ENCODE peak calls at places on chromosomes 13 and 19, in nine cellular contexts. B is GM23338, I is astrocyte, M is thyroid gland, A is upper lobe of right lung, G is lower lobe of right lung, H is H9, C is heart right ventricle, P is mucosa of descending colon. K is an unnamed sample.

GRCh38 chr13:44181938-44182337 is 191.7 kb upstream of the SERP2 start:
- DNase-seq in B (no peak), I (peak), M (no peak), A (no peak), G (no peak), H (no peak), C (no peak), P (no peak), K (no peak)

GRCh38 chr19:50705422-50706019 is 14.1 kb downstream of the SHANK1 start:
- DNase-seq in B (peak), I (no peak), M (peak), A (no peak), G (no peak), H (peak), C (no peak), P (no peak), K (peak)

GRCh38 chr19:56199686-56200085 is 2.1 kb upstream of the ZSCAN5B start:
- DNase-seq in B (no peak), I (no peak), M (no peak), A (no peak), G (no peak), H (no peak), C (no peak), P (no peak), K (no peak)

GRCh38 chr19:23996549-23996948 is 81.9 kb downstream of the ZNF726 start:
- DNase-seq in B (peak), I (no peak), M (no peak), A (no peak), G (no peak), H (peak), C (no peak), P (no peak), K (no peak)

GRCh38 chr13:113229791-113230190 is 20.4 kb downstream of the CUL4A start:
- DNase-seq in B (no peak), I (no peak), M (no peak), A (no peak), G (no peak), H (no peak), C (no peak), P (no peak), K (no peak)

GRCh38 chr13:21336609-21337008 is 122.5 kb downstream of the ZDHHC20 start:
- DNase-seq in B (no peak), I (no peak), M (no peak), A (no peak), G (no peak), H (no peak), C (no peak), P (no peak), K (no peak)

GRCh38 chr13:36606060-36606459 is 67.8 kb upstream of the SERTM1 start:
- DNase-seq in B (no peak), I (no peak), M (no peak), A (no peak), G (no peak), H (no peak), C (no peak), P (no peak), K (no peak)

GRCh38 chr13:110244096-110244830 is 62.7 kb downstream of the COL4A1 start:
- DNase-seq in B (no peak), I (no peak), M (no peak), A (no peak), G (no peak), H (no peak), C (peak), P (no peak), K (no peak)

GRCh38 chr19:342801-343421 is 1.7 kb downstream of the MIER2 start:
- DNase-seq in B (no peak), I (peak), M (peak), A (peak), G (peak), H (no peak), C (peak), P (no peak), K (no peak)

GRCh38 chr19:32363175-32363574 is 17.8 kb downstream of the ZNF507 start:
- DNase-seq in B (no peak), I (no peak), M (peak), A (no peak), G (no peak), H (no peak), C (no peak), P (no peak), K (no peak)

GRCh38 chr13:112443191-112444000 is 67.2 kb downstream of the SPACA7 start:
- DNase-seq in B (peak), I (no peak), M (no peak), A (no peak), G (no peak), H (peak), C (no peak), P (no peak), K (peak)

GRCh38 chr13:26964278-26965057 is 203.9 kb upstream of the GPR12 start:
- DNase-seq in B (peak), I (peak), M (no peak), A (no peak), G (no peak), H (no peak), C (peak), P (no peak), K (no peak)

GRCh38 chr19:17648097-17648660 is 40.0 kb downstream of the UNC13A start:
- DNase-seq in B (peak), I (no peak), M (no peak), A (no peak), G (peak), H (peak), C (no peak), P (no peak), K (no peak)

GRCh38 chr19:49988433-49988832 is 27.5 kb upstream of the SIGLEC11 start:
- DNase-seq in B (no peak), I (peak), M (no peak), A (no peak), G (no peak), H (no peak), C (no peak), P (no peak), K (no peak)

GRCh38 chr13:43698743-43699142 is 88.0 kb downstream of the ENOX1 start:
- DNase-seq in B (no peak), I (peak), M (no peak), A (no peak), G (no peak), H (no peak), C (no peak), P (no peak), K (no peak)

GRCh38 chr13:95155093-95155492 is 146.2 kb downstream of the ABCC4 start:
- DNase-seq in B (no peak), I (no peak), M (no peak), A (no peak), G (no peak), H (no peak), C (no peak), P (no peak), K (no peak)

GRCh38 chr19:9735986-9736385 is 32.6 kb downstream of the ZNF846 start:
- DNase-seq in B (peak), I (no peak), M (no peak), A (no peak), G (no peak), H (no peak), C (no peak), P (no peak), K (no peak)

GRCh38 chr19:50322234-50322633 is 6.9 kb downstream of the KCNC3 start:
- DNase-seq in B (no peak), I (no peak), M (no peak), A (no peak), G (no peak), H (no peak), C (no peak), P (no peak), K (no peak)

DNA sequence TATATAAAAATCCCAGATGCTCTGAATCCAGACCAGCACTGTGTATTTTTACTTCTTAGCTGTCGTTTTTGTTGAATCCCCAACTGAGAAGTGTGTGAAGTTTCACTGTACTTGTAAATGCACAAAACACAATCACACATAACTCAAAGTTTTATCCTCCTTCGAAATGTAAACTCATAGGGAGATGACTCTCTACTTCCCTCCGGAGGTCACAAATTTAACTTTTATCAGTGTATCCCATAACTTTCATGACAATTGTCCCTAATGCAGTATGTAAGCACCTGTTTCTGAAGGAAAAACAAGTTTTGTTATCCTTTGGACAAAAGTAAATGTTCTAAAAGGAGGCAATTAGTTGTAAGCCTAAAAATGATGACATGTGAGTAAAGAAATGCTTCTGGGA is 665.0 kb upstream of the SLITRK6 start:
- DNase-seq in B (peak), I (no peak), M (no peak), A (no peak), G (no peak), H (no peak), C (no peak), P (no peak), K (no peak)
- TF ChIP-seq CTCF in B (peak), I (peak), M (no peak), A (no peak), G (no peak), H (peak), C (no peak), P (no peak), K (peak)

DNA sequence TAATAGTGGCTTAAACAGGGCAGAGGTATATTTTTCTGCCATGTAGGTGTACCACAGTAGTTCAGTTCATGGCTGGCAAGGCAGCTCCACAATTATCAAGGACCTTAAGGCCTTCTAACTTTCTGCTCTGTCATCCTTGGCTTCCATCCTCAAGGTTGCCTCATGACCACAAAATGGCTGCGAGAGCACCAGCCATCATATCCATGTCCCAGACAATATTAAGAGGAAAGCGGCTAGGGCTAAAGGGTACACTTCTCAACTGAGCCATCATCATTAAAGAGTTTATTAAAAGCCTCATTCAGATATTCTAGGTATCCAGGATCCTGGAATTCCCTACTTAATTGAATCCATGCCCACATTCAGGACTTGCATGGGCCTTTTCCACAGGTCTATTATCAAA is 62.7 kb upstream of the MRI1 start:
- DNase-seq in B (no peak), I (no peak), M (no peak), A (no peak), G (no peak), H (no peak), C (no peak), P (no peak), K (no peak)
- TF ChIP-seq CTCF in B (no peak), I (no peak), M (no peak), A (no peak), G (no peak), H (no peak), C (no peak), P (no peak), K (no peak)

GRCh38 chr19:28633223-28634030 is 579.5 kb downstream of the UQCRFS1 start:
- DNase-seq in B (peak), I (peak), M (no peak), A (no peak), G (peak), H (peak), C (no peak), P (peak), K (peak)
- TF ChIP-seq CTCF in B (peak), I (peak), M (peak), A (peak), G (peak), H (peak), C (peak), P (peak), K (peak)

DNA sequence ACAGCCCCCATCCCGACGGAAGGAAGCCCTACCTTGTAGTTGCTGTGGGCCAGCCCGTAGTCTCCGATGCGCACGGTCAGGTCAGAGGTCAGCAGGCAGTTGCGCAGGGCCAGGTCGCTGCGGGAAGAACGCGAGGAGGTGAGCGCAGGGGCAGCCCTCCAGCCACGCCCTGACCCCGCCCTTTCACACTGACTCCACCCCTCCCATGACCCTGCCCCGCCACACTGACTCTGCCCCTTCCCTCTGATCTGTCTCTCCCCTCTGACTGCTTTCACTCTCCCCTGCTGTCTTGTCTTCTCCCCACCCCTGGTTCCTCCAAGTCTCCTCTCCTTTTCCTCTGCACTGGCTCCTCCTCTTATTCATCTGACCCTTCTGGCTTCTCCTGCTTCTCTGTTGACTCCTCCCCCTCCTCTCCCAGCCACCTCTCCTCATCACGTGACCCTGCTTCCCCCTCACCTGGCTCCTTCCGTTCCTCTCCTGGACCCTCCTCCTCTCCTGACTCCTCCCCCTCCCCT is 10.1 kb downstream of the LMTK3 start:
- DNase-seq in B (peak), I (no peak), M (peak), A (peak), G (peak), H (peak), C (no peak), P (peak), K (peak)
- TF ChIP-seq CTCF in B (no peak), I (no peak), M (no peak), A (no peak), G (no peak), H (no peak), C (no peak), P (no peak), K (no peak)

GRCh38 chr19:46371371-46371901 is 24.5 kb downstream of the PPP5C start:
- DNase-seq in B (peak), I (no peak), M (no peak), A (peak), G (no peak), H (no peak), C (no peak), P (no peak), K (no peak)

GRCh38 chr19:46373573-46374359 is 26.9 kb downstream of the PPP5C start:
- DNase-seq in B (peak), I (peak), M (peak), A (peak), G (peak), H (peak), C (peak), P (peak), K (no peak)

GRCh38 chr19:46374526-46375475 is 27.9 kb downstream of the PPP5C start:
- DNase-seq in B (no peak), I (no peak), M (no peak), A (peak), G (no peak), H (peak), C (no peak), P (no peak), K (no peak)

GRCh38 chr19:46369817-46370216 is 22.9 kb downstream of the PPP5C start:
- DNase-seq in B (no peak), I (no peak), M (no peak), A (peak), G (no peak), H (no peak), C (no peak), P (no peak), K (no peak)

GRCh38 chr19:46372901-46373572 is 26.1 kb downstream of the PPP5C start:
- DNase-seq in B (peak), I (peak), M (peak), A (peak), G (no peak), H (peak), C (no peak), P (no peak), K (no peak)
- TF ChIP-seq CTCF in B (peak), I (peak), M (no peak), A (peak), G (no peak), H (peak), C (no peak), P (no peak), K (no peak)

GRCh38 chr19:16328824-16329482 is 4.3 kb downstream of the KLF2 start:
- DNase-seq in B (no peak), I (no peak), M (no peak), A (no peak), G (peak), H (no peak), C (no peak), P (no peak), K (no peak)
- TF ChIP-seq CTCF in B (peak), I (no peak), M (no peak), A (peak), G (no peak), H (no peak), C (no peak), P (no peak), K (no peak)

DNA sequence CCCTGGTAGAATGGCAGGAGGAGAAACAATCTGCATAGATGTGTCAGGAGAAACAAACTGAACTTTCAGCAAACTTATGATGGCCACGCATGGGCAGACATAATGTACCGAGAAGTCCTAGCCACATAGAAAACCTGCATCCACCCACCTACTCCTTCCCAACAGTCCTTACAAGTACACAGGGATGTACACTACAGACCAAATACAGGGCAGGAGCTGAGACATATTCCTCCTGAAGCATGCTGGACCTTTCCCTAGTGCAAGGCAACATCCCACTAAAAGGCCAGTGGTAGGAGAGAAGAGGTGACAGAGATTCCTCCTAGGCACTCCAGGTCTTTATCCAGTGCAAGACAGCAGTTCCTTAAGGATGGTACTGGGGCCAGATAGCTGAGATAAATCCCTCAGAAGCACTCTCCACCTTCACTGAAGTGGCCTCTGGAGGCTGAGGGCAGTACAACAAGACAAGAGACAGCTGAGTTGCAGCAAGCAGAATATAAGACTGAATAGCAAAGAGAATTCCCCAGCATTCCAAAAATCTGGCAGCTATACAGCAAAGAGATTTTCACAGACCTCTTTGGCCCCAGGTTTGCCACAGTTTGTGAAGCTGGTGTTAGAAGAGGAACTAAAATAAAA is 18.3 kb downstream of the VWA8 start:
- DNase-seq in B (peak), I (peak), M (peak), A (no peak), G (no peak), H (peak), C (no peak), P (no peak), K (peak)
- TF ChIP-seq CTCF in B (peak), I (peak), M (no peak), A (peak), G (no peak), H (peak), C (peak), P (no peak), K (no peak)

DNA sequence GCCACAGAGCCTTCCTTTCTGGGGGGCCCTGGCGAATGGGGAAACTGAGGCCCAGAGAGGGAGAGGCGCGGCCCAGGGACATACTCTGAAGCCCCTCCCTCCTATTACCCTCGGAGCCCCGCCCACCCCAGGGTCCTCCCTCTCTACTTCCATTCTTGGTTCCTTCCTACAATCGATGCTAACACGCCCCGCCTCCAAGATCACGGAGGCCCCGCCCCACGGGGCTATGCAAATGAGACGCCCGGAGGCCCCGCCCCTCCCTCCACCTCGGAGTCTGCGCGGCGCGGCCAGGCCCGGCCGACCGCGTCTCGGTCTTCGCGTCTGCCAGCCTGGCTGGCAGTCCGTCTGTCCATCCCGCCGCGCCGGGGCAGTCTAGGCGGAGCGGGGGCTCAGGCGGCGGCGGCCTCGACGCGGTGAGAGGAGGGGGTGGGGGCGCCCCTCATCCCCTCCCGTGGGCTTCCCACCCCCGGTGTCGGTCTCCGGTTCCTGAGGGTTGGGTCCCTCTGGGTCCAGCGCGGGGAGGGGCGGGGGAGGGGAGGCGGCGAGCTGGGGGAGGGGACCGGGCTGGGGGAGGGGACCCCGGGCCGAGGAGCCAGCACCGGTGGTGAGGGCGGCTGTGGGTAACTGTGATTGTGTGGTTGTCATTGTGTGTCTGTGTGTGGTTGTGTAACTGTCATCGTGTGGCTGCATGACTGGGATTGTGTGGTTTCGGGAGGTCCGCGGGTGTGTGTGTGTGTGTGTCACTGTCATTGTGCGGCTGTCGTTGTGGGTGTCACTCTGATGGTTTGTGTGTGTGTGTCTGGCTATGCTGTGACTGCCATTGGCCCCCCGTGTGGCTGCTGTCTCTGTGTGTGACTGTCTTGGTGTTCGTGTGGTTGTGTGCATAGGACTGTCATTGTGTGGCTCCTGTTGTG is at the start of gene PLPPR2:
- DNase-seq in B (peak), I (peak), M (peak), A (peak), G (peak), H (peak), C (peak), P (peak), K (peak)
- TF ChIP-seq CTCF in B (no peak), I (no peak), M (no peak), A (no peak), G (no peak), H (no peak), C (no peak), P (no peak), K (no peak)

GRCh38 chr13:102392810-102393209 is 9.0 kb downstream of the FGF14 start:
- DNase-seq in B (no peak), I (no peak), M (no peak), A (no peak), G (no peak), H (no peak), C (no peak), P (no peak), K (no peak)

GRCh38 chr13:102395174-102395573 is 6.7 kb downstream of the FGF14 start:
- DNase-seq in B (peak), I (no peak), M (no peak), A (no peak), G (no peak), H (no peak), C (no peak), P (no peak), K (no peak)

GRCh38 chr13:102394158-102395053 is 7.4 kb downstream of the FGF14 start:
- DNase-seq in B (peak), I (peak), M (peak), A (peak), G (peak), H (peak), C (peak), P (peak), K (peak)

GRCh38 chr13:102399791-102400618 is 1.8 kb downstream of the FGF14 start:
- DNase-seq in B (peak), I (no peak), M (peak), A (peak), G (peak), H (peak), C (no peak), P (peak), K (peak)

DNA sequence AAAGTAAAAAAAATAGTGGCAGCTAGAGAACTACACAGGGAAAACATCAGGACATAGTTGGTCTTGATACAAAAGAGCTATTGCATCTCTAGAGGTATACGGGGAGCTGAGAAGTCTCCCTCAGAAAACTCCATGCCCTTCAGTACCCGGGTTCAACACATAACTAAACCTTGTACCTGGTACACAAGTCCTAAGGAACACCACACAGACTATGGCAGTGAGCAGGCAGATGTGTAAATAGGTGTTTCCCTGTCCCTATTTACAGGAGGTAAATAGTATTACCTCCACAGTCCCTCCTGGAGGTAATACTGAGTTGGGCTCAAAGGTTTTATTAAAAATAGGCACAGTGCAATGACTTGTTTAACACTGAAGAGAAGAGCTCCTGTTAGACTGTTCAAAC is 5.9 kb downstream of the FGF14 start:
- DNase-seq in B (no peak), I (no peak), M (no peak), A (no peak), G (no peak), H (no peak), C (no peak), P (no peak), K (no peak)
- TF ChIP-seq CTCF in B (no peak), I (no peak), M (no peak), A (no peak), G (no peak), H (no peak), C (no peak), P (no peak), K (no peak)